ENCODE peak calls at places on chromosomes 1 and 21, in six cellular contexts. G, F, L, O, Q and E are unnamed samples.

GRCh38 chr1:25958475-25958874 is 39.4 kb downstream of the PAFAH2 start:
- DNase-seq in G (peak), F (no peak), L (no peak), O (no peak), Q (no peak), E (peak)

GRCh38 chr1:29684141-29684540 is 447.8 kb downstream of the PTPRU start:
- DNase-seq in G (no peak), F (no peak), L (no peak), O (no peak), Q (no peak), E (no peak)

GRCh38 chr1:22689505-22689904 is 21.1 kb upstream of the EPHB2 start:
- DNase-seq in G (peak), F (no peak), L (no peak), O (no peak), Q (no peak), E (peak)

GRCh38 chr1:161089251-161089924 is at the start of gene NECTIN4:
- DNase-seq in G (peak), F (no peak), L (peak), O (no peak), Q (no peak), E (peak)

GRCh38 chr1:184982002-184982954 is 8.0 kb upstream of the NIBAN1 start:
- DNase-seq in G (peak), F (peak), L (peak), O (peak), Q (no peak), E (peak)

GRCh38 chr1:109659997-109660755 is 4.3 kb downstream of the GSTM4 start:
- DNase-seq in G (no peak), F (no peak), L (no peak), O (no peak), Q (no peak), E (no peak)

GRCh38 chr1:42730988-42731387 is 9.0 kb downstream of the CLDN19 start:
- DNase-seq in G (peak), F (no peak), L (no peak), O (peak), Q (no peak), E (peak)

GRCh38 chr1:183962903-183963302 is 74.6 kb downstream of the COLGALT2 start:
- DNase-seq in G (no peak), F (no peak), L (no peak), O (no peak), Q (no peak), E (no peak)

GRCh38 chr1:162612606-162613400 is 19.5 kb upstream of the DDR2 start:
- DNase-seq in G (no peak), F (no peak), L (no peak), O (no peak), Q (no peak), E (no peak)

GRCh38 chr1:28437924-28438699 is 67.7 kb upstream of the RCC1 start:
- DNase-seq in G (peak), F (peak), L (peak), O (no peak), Q (peak), E (peak)

GRCh38 chr1:222706815-222707214 is 5.5 kb downstream of the AIDA start:
- DNase-seq in G (no peak), F (no peak), L (no peak), O (no peak), Q (no peak), E (no peak)

GRCh38 chr1:228198977-228199590 is 8.8 kb upstream of the OBSCN start:
- DNase-seq in G (peak), F (no peak), L (no peak), O (no peak), Q (no peak), E (peak)

GRCh38 chr1:25009675-25010262 is 79.7 kb upstream of the RUNX3 start:
- DNase-seq in G (no peak), F (no peak), L (no peak), O (no peak), Q (no peak), E (no peak)

GRCh38 chr1:68202239-68202832 is 30.0 kb downstream of the WLS start:
- DNase-seq in G (no peak), F (no peak), L (no peak), O (no peak), Q (no peak), E (no peak)

GRCh38 chr21:25967566-25968438 is 202.8 kb downstream of the APP start:
- DNase-seq in G (peak), F (no peak), L (no peak), O (no peak), Q (no peak), E (no peak)